ENCODE peak calls at places on chromosomes 6 and 20, in four cellular contexts. One of them, this sample, is unnamed.

GRCh38 chr6:100300221-100300736 is 164.4 kb downstream of the SIM1 start:
- DNase-seq in amniotic stem cell: peak; percentile 84
- DNase-seq in GM19239: no peak
- DNase-seq in heart left ventricle: no peak
- DNase-seq in this sample: peak; percentile 62

GRCh38 chr20:35644806-35645205 is 19.9 kb downstream of the CPNE1 start:
- DNase-seq in amniotic stem cell: no peak
- DNase-seq in GM19239: no peak
- DNase-seq in heart left ventricle: no peak
- DNase-seq in this sample: no peak

GRCh38 chr20:57389695-57390603 is 1.2 kb upstream of the RBM38 start:
- DNase-seq in amniotic stem cell: no peak
- DNase-seq in GM19239: no peak
- DNase-seq in heart left ventricle: peak; percentile 43
- DNase-seq in this sample: no peak

GRCh38 chr20:24559114-24559513 is 89.7 kb downstream of the SYNDIG1 start:
- DNase-seq in amniotic stem cell: no peak
- DNase-seq in GM19239: no peak
- DNase-seq in heart left ventricle: no peak
- DNase-seq in this sample: no peak

GRCh38 chr6:136067731-136068341 is 182.3 kb downstream of the MTFR2 start:
- DNase-seq in amniotic stem cell: no peak
- DNase-seq in GM19239: no peak
- DNase-seq in heart left ventricle: no peak
- DNase-seq in this sample: no peak

GRCh38 chr6:484086-484728 is 92.7 kb downstream of the IRF4 start:
- DNase-seq in amniotic stem cell: peak; percentile 18
- DNase-seq in GM19239: no peak
- DNase-seq in heart left ventricle: no peak
- DNase-seq in this sample: no peak

GRCh38 chr6:46236752-46237151 is 66.0 kb upstream of the ENPP5 start:
- DNase-seq in amniotic stem cell: no peak
- DNase-seq in GM19239: no peak
- DNase-seq in heart left ventricle: no peak
- DNase-seq in this sample: no peak

GRCh38 chr6:28124350-28124970 is at the start of gene ZSCAN16:
- DNase-seq in amniotic stem cell: peak; percentile 85
- DNase-seq in GM19239: peak; percentile 62
- DNase-seq in heart left ventricle: peak; percentile 90
- DNase-seq in this sample: peak; percentile 80

GRCh38 chr6:168294901-168295300 is 24.7 kb downstream of the DACT2 start:
- DNase-seq in amniotic stem cell: no peak
- DNase-seq in GM19239: no peak
- DNase-seq in heart left ventricle: no peak
- DNase-seq in this sample: no peak

GRCh38 chr6:71665931-71666330 is 220.4 kb upstream of the RIMS1 start:
- DNase-seq in amniotic stem cell: no peak
- DNase-seq in GM19239: no peak
- DNase-seq in heart left ventricle: no peak
- DNase-seq in this sample: no peak

GRCh38 chr6:149212202-149212601 is 105.3 kb upstream of the TAB2 start:
- DNase-seq in amniotic stem cell: no peak
- DNase-seq in GM19239: no peak
- DNase-seq in heart left ventricle: no peak
- DNase-seq in this sample: no peak

GRCh38 chr6:144344651-144345050 is 59.5 kb downstream of the UTRN start:
- DNase-seq in amniotic stem cell: no peak
- DNase-seq in GM19239: no peak
- DNase-seq in heart left ventricle: no peak
- DNase-seq in this sample: no peak

GRCh38 chr20:50504231-50504823 is 5.9 kb upstream of the PTPN1 start:
- DNase-seq in amniotic stem cell: no peak
- DNase-seq in GM19239: no peak
- DNase-seq in heart left ventricle: no peak
- DNase-seq in this sample: no peak

GRCh38 chr20:44496976-44497375 is 21.3 kb downstream of the TTPAL start:
- DNase-seq in amniotic stem cell: peak; percentile 41
- DNase-seq in GM19239: no peak
- DNase-seq in heart left ventricle: no peak
- DNase-seq in this sample: peak; percentile 68

GRCh38 chr6:83292900-83293843 is 100.0 kb downstream of the RWDD2A start:
- DNase-seq in amniotic stem cell: no peak
- DNase-seq in GM19239: no peak
- DNase-seq in heart left ventricle: no peak
- DNase-seq in this sample: no peak

GRCh38 chr6:148192310-148192709 is 150.3 kb upstream of the SASH1 start:
- DNase-seq in amniotic stem cell: no peak
- DNase-seq in GM19239: no peak
- DNase-seq in heart left ventricle: no peak
- DNase-seq in this sample: peak; percentile 84

GRCh38 chr6:26140967-26141294 is 53.7 kb downstream of the HFE start:
- DNase-seq in amniotic stem cell: no peak
- DNase-seq in GM19239: no peak
- DNase-seq in heart left ventricle: no peak
- DNase-seq in this sample: no peak

GRCh38 chr6:54307412-54308036 is 717 bp upstream of the TINAG start:
- DNase-seq in amniotic stem cell: no peak
- DNase-seq in GM19239: no peak
- DNase-seq in heart left ventricle: no peak
- DNase-seq in this sample: no peak

GRCh38 chr6:137117605-137118004 is 55.8 kb downstream of the IL22RA2 start:
- DNase-seq in amniotic stem cell: no peak
- DNase-seq in GM19239: no peak
- DNase-seq in heart left ventricle: no peak
- DNase-seq in this sample: no peak

GRCh38 chr6:7685276-7685675 is 40.6 kb upstream of the BMP6 start:
- DNase-seq in amniotic stem cell: no peak
- DNase-seq in GM19239: no peak
- DNase-seq in heart left ventricle: no peak
- DNase-seq in this sample: no peak

GRCh38 chr6:136252441-136252840 is 2.3 kb upstream of the MTFR2 start:
- DNase-seq in amniotic stem cell: no peak
- DNase-seq in GM19239: no peak
- DNase-seq in heart left ventricle: no peak
- DNase-seq in this sample: no peak

GRCh38 chr6:156437084-156437879 is 339.9 kb upstream of the ARID1B start:
- DNase-seq in amniotic stem cell: no peak
- DNase-seq in GM19239: no peak
- DNase-seq in heart left ventricle: no peak
- DNase-seq in this sample: no peak

GRCh38 chr6:3813150-3813780 is 35.9 kb upstream of the FAM50B start:
- DNase-seq in amniotic stem cell: no peak
- DNase-seq in GM19239: peak; percentile 23
- DNase-seq in heart left ventricle: peak; percentile 80
- DNase-seq in this sample: peak; percentile 57